ENCODE peak calls at places on chromosomes 5 and 9, in four cellular contexts. M is activated CD4-positive, alpha-beta T cell treated with anti-CD3 and anti-CD28 coated beads, Interleukin-2, amount 50 U/mL, for 1 hour; D is M059J; O is NCI-H2107. F is an unnamed sample.

GRCh38 chr5:11619339-11620028 is 284.8 kb downstream of the CTNND2 start:
- DNase-seq in M (no peak), D (peak), O (no peak), F (no peak)

GRCh38 chr5:95713960-95714710 is 17.0 kb upstream of the RHOBTB3 start:
- DNase-seq in M (no peak), D (no peak), O (no peak), F (no peak)

GRCh38 chr5:92687793-92688467 is 893.1 kb downstream of the NR2F1-AS1 start:
- DNase-seq in M (no peak), D (peak), O (no peak), F (no peak)

GRCh38 chr9:32351845-32352244 is 32.6 kb upstream of the ACO1 start:
- DNase-seq in M (no peak), D (peak), O (no peak), F (no peak)

GRCh38 chr5:177350776-177351391 is 584 bp downstream of the LMAN2 start:
- DNase-seq in M (no peak), D (no peak), O (no peak), F (no peak)

GRCh38 chr5:8845316-8845715 is 700.6 kb downstream of the SEMA5A start:
- DNase-seq in M (no peak), D (peak), O (no peak), F (no peak)

GRCh38 chr9:87704342-87704741 is 21.6 kb upstream of the CTSL start:
- DNase-seq in M (no peak), D (no peak), O (no peak), F (no peak)

GRCh38 chr5:96026334-96027065 is 64.8 kb upstream of the ELL2 start:
- DNase-seq in M (no peak), D (peak), O (no peak), F (no peak)

GRCh38 chr9:92644278-92644677 is 25.7 kb downstream of the IPPK start:
- DNase-seq in M (no peak), D (no peak), O (no peak), F (no peak)

GRCh38 chr5:73290242-73290641 is 117.2 kb downstream of the TMEM174 start:
- DNase-seq in M (no peak), D (no peak), O (no peak), F (no peak)

GRCh38 chr9:113569472-113570060 is 106.0 kb downstream of the RGS3 start:
- DNase-seq in M (no peak), D (no peak), O (no peak), F (no peak)

GRCh38 chr9:137030528-137030927 is 1.4 kb downstream of the FUT7 start:
- DNase-seq in M (no peak), D (no peak), O (no peak), F (no peak)

GRCh38 chr9:135797507-135798302 is 95.7 kb downstream of the KCNT1 start:
- DNase-seq in M (peak), D (peak), O (no peak), F (peak)

GRCh38 chr5:69276422-69277174 is 41.9 kb downstream of the CDK7 start:
- DNase-seq in M (no peak), D (peak), O (no peak), F (no peak)

GRCh38 chr5:99169309-99169708 is 240.5 kb upstream of the CHD1 start:
- DNase-seq in M (no peak), D (peak), O (no peak), F (no peak)